ENCODE peak calls at places on chromosomes 2 and 18, in five cellular contexts. D, Z, T, O and E are unnamed samples.

GRCh38 chr2:78999410-78999809 is 26.1 kb upstream of the REG3G start:
- DNase-seq in D (no peak), T (no peak), Z (peak), O (peak), E (no peak)

GRCh38 chr2:86079981-86080911 is 25.4 kb downstream of the POLR1A start:
- DNase-seq in O (peak), T (peak), Z (peak), D (peak), E (no peak)

GRCh38 chr2:47599171-47599570 is 183.8 kb upstream of the MSH6 start:
- DNase-seq in Z (no peak), D (no peak), T (no peak), O (no peak), E (no peak)

GRCh38 chr2:199485732-199486335 is 28.1 kb upstream of the SATB2 start:
- DNase-seq in T (peak), D (peak), Z (peak), O (peak), E (peak)

GRCh38 chr2:241910604-241911520 is 41.3 kb downstream of the RTP5 start:
- DNase-seq in O (no peak), D (no peak), T (no peak), Z (no peak), E (no peak)

GRCh38 chr2:122704109-122704563 is 948.7 kb downstream of the TSN start:
- DNase-seq in D (no peak), Z (no peak), T (no peak), O (no peak), E (no peak)

GRCh38 chr2:205680067-205680466 is 2.2 kb upstream of the NRP2 start:
- DNase-seq in T (peak), D (peak), Z (peak), O (peak), E (no peak)

GRCh38 chr2:196176142-196176738 is 4.9 kb upstream of the STK17B start:
- DNase-seq in Z (no peak), D (no peak), O (no peak), T (no peak), E (no peak)

GRCh38 chr2:101253013-101253712 is 477 bp downstream of the CNOT11 start:
- DNase-seq in D (no peak), Z (peak), O (peak), T (peak), E (peak)

GRCh38 chr2:48617618-48618017 is at the start of gene GTF2A1L:
- DNase-seq in D (no peak), T (no peak), O (no peak), Z (no peak), E (no peak)

GRCh38 chr2:74831693-74832530 is 2.0 kb upstream of the HK2 start:
- DNase-seq in D (no peak), O (no peak), Z (peak), T (peak), E (no peak)

GRCh38 chr2:108382196-108382595 is 4.4 kb downstream of the SULT1C4 start:
- DNase-seq in O (no peak), Z (no peak), D (no peak), T (no peak), E (no peak)

GRCh38 chr18:11660691-11661090 is 28.4 kb upstream of the GNAL start:
- DNase-seq in Z (no peak), O (no peak), T (no peak), D (no peak), E (no peak)

GRCh38 chr2:2788076-2788475 is 457.0 kb upstream of the MYT1L start:
- DNase-seq in Z (no peak), T (no peak), D (no peak), O (no peak), E (no peak)

GRCh38 chr18:48949606-48950535 is 894 bp downstream of the SMAD7 start:
- DNase-seq in O (no peak), D (peak), T (no peak), Z (no peak), E (no peak)

GRCh38 chr2:44655401-44655864 is 286.1 kb upstream of the SIX3 start:
- DNase-seq in D (no peak), Z (no peak), O (no peak), T (no peak), E (no peak)

GRCh38 chr2:128684523-128684922 is 365.9 kb upstream of the HS6ST1 start:
- DNase-seq in Z (no peak), D (no peak), T (no peak), O (no peak), E (no peak)

GRCh38 chr2:238296638-238297457 is 8.4 kb upstream of the PER2 start:
- DNase-seq in T (no peak), O (no peak), Z (no peak), D (no peak), E (no peak)

GRCh38 chr2:15127876-15128275 is 433.3 kb downstream of the NBAS start:
- DNase-seq in O (no peak), T (no peak), Z (no peak), D (no peak), E (no peak)

GRCh38 chr2:116820986-116821385 is 993.5 kb upstream of the DDX18 start:
- DNase-seq in O (no peak), T (no peak), Z (no peak), D (no peak), E (no peak)

GRCh38 chr18:49023938-49024341 is 73.2 kb upstream of the SMAD7 start:
- DNase-seq in O (no peak), T (no peak), Z (no peak), D (no peak), E (no peak)

GRCh38 chr2:108267117-108267516 is 21.6 kb upstream of the SULT1C2 start:
- DNase-seq in O (peak), D (no peak), Z (peak), T (peak), E (peak)

GRCh38 chr2:71409611-71410010 is 43.8 kb upstream of the DYSF start:
- DNase-seq in Z (no peak), O (no peak), D (no peak), T (peak), E (no peak)

GRCh38 chr2:43082111-43082877 is 144.1 kb downstream of the ZFP36L2 start:
- DNase-seq in Z (peak), T (peak), D (no peak), O (peak), E (no peak)

GRCh38 chr2:86301711-86302202 is 35.7 kb downstream of the REEP1 start:
- DNase-seq in O (no peak), Z (no peak), D (no peak), T (no peak), E (no peak)

GRCh38 chr2:53744395-53745065 is 23.1 kb upstream of the CHAC2 start:
- DNase-seq in Z (no peak), D (no peak), T (no peak), O (no peak), E (no peak)

GRCh38 chr2:53739057-53739456 is 28.5 kb upstream of the CHAC2 start:
- DNase-seq in Z (no peak), O (no peak), T (no peak), D (no peak), E (no peak)

GRCh38 chr2:53737091-53737490 is 30.5 kb upstream of the CHAC2 start:
- DNase-seq in T (no peak), O (no peak), Z (no peak), D (no peak), E (no peak)

GRCh38 chr2:53740170-53740569 is 27.4 kb upstream of the CHAC2 start:
- DNase-seq in T (peak), O (peak), Z (peak), D (no peak), E (no peak)
- TF ChIP-seq CTCF in T (peak), O (peak), Z (peak), D (peak), E (peak)

GRCh38 chr2:30073523-30073922 is 73.3 kb upstream of the YPEL5 start:
- DNase-seq in O (peak), D (no peak), T (no peak), Z (no peak), E (no peak)

GRCh38 chr2:30074023-30074422 is 72.8 kb upstream of the YPEL5 start:
- DNase-seq in D (no peak), T (no peak), Z (no peak), O (peak), E (no peak)

GRCh38 chr2:30078521-30078920 is 68.3 kb upstream of the YPEL5 start:
- DNase-seq in T (no peak), O (no peak), D (no peak), Z (peak), E (no peak)
- TF ChIP-seq CTCF in T (no peak), O (no peak), D (no peak), Z (peak), E (no peak)

DNA sequence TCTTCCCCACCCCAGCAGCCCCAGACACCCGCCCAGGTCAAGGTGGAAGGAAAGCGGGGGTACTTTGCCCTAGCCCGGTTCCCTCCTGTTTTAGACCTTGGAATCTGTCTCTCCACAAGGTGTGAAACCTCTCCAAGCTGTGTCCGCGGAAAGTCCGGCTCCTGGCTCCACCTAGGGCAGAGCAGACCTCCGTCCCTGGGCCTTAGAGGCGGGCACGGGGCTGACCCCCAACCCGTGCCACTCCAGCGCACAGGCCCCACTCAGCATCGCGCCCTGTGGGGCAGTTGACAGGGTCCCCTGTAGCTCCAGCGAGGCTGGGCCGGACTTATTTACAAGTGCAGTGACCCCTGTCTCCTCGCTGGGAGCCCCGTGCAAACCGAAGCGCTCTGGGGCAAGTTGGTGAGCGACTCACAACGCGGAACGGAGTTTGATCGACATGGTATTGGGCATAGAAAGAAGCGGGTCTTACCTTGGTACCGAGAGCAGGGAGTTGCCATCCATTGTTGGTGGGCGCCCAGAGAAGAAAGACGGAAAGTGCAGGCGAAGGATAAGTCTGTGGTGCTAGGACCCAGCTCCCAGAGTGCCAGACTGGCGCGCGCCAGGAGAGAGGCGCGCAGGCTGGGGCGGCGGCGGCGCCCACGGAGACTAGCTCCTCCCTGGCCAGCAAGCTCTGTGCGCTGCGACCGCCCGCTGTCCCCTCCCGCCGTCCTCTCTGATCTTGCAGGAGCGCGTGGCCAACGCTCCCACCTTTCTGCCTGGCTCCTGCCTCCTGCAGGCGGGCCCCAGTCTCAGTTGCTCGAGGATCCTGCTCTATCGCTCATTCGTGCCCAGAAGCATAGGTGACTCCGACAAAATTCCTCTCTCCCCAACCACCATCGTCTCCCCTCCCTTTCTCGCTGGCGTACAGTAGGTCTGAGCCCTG is at the start of gene SPHKAP:
- DNase-seq in Z (no peak), O (no peak), T (no peak), D (peak), E (no peak)
- TF ChIP-seq CTCF in Z (no peak), O (no peak), T (no peak), D (no peak), E (no peak)

GRCh38 chr18:8520266-8520665 is 89.0 kb upstream of the RAB12 start:
- DNase-seq in T (no peak), Z (no peak), D (no peak), O (no peak), E (no peak)

GRCh38 chr18:8522756-8523155 is 86.5 kb upstream of the RAB12 start:
- DNase-seq in Z (no peak), O (no peak), T (no peak), D (no peak), E (no peak)

GRCh38 chr18:8526316-8526715 is 82.9 kb upstream of the RAB12 start:
- DNase-seq in Z (no peak), D (no peak), T (no peak), O (no peak), E (no peak)

GRCh38 chr18:8529609-8530008 is 79.6 kb upstream of the RAB12 start:
- DNase-seq in D (no peak), O (no peak), T (no peak), Z (no peak), E (no peak)

GRCh38 chr18:8525692-8526091 is 83.5 kb upstream of the RAB12 start:
- DNase-seq in D (peak), T (no peak), Z (no peak), O (no peak), E (no peak)
- TF ChIP-seq CTCF in D (no peak), T (no peak), Z (peak), O (no peak), E (no peak)